ENCODE peak calls at places on chromosomes 12 and 14, in eight cellular contexts. D, M, W, N, B, G, P and C are unnamed samples.

GRCh38 chr12:79547044-79547734 is 143.6 kb downstream of the PAWR start:
- DNase-seq in D (no peak), M (peak), W (no peak), N (peak), B (peak), G (peak), P (peak), C (peak)

GRCh38 chr12:56129210-56129691 is 1.2 kb downstream of the ESYT1 start:
- DNase-seq in D (no peak), M (peak), W (peak), N (no peak), B (peak), G (peak), P (peak), C (peak)

GRCh38 chr12:32252199-32253073 is 145.8 kb downstream of the BICD1 start:
- DNase-seq in D (no peak), M (no peak), W (no peak), N (no peak), B (no peak), G (no peak), P (no peak), C (no peak)

GRCh38 chr14:54902143-54902520 is 494 bp downstream of the GCH1 start:
- DNase-seq in D (peak), M (peak), W (peak), N (no peak), B (peak), G (peak), P (peak), C (no peak)

GRCh38 chr12:110199360-110200123 is 75.4 kb downstream of the IFT81 start:
- DNase-seq in D (no peak), M (peak), W (no peak), N (no peak), B (peak), G (peak), P (peak), C (no peak)

GRCh38 chr12:108106599-108106998 is 22.5 kb upstream of the WSCD2 start:
- DNase-seq in D (no peak), M (no peak), W (no peak), N (no peak), B (no peak), G (no peak), P (no peak), C (no peak)

GRCh38 chr14:39173198-39173597 is 1.9 kb upstream of the PNN start:
- DNase-seq in D (no peak), M (no peak), W (no peak), N (no peak), B (no peak), G (no peak), P (no peak), C (no peak)

GRCh38 chr14:63598821-63599220 is 42.9 kb downstream of the WDR89 start:
- DNase-seq in D (no peak), M (no peak), W (no peak), N (no peak), B (no peak), G (no peak), P (no peak), C (no peak)